ENCODE peak calls at places on chromosomes 13 and 19, in ten cellular contexts. E, M, U, Y, Z, B, K, C, W and R are unnamed samples.

GRCh38 chr13:26254583-26255102 is 714 bp downstream of the CDK8 start:
- DNase-seq in E (peak; percentile 61), M (peak; percentile 63), U (peak; percentile 68), Y (peak; percentile 62), Z (no peak), B (peak; percentile 65), K (peak; percentile 44), C (peak; percentile 47), W (no peak), R (peak; percentile 85)

GRCh38 chr13:53782400-53783030 is 753.9 kb downstream of the OLFM4 start:
- DNase-seq in E (peak; percentile 49), M (no peak), U (peak; percentile 78), Y (peak; percentile 26), Z (no peak), B (peak; percentile 17), K (no peak), C (peak; percentile 16), W (peak; percentile 7), R (no peak)

GRCh38 chr19:18137242-18137641 is 15.7 kb upstream of the PIK3R2 start:
- DNase-seq in E (no peak), M (no peak), U (no peak), Y (no peak), Z (no peak), B (no peak), K (no peak), C (no peak), W (no peak), R (no peak)

GRCh38 chr19:18322318-18322758 is 538 bp downstream of the LSM4 start:
- DNase-seq in E (no peak), M (peak; percentile 70), U (peak; percentile 81), Y (no peak), Z (no peak), B (peak; percentile 87), K (no peak), C (peak; percentile 78), W (no peak), R (peak; percentile 76)

GRCh38 chr13:113029487-113030258 is 60.7 kb downstream of the MCF2L start:
- DNase-seq in E (no peak), M (peak; percentile 87), U (peak; percentile 70), Y (peak; percentile 50), Z (no peak), B (peak; percentile 56), K (peak; percentile 65), C (peak; percentile 58), W (no peak), R (peak; percentile 81)

GRCh38 chr13:110565296-110565695 is 3.8 kb upstream of the RAB20 start:
- DNase-seq in E (no peak), M (no peak), U (no peak), Y (no peak), Z (no peak), B (no peak), K (no peak), C (no peak), W (no peak), R (no peak)

GRCh38 chr19:42140125-42140754 is 8.0 kb upstream of the POU2F2 start:
- DNase-seq in E (peak; percentile 58), M (no peak), U (peak; percentile 90), Y (peak; percentile 66), Z (no peak), B (peak; percentile 29), K (no peak), C (peak; percentile 85), W (no peak), R (no peak)

GRCh38 chr19:45216677-45217076 is 28.5 kb downstream of the EXOC3L2 start:
- DNase-seq in E (no peak), M (no peak), U (no peak), Y (no peak), Z (no peak), B (no peak), K (no peak), C (no peak), W (no peak), R (no peak)

GRCh38 chr13:77310161-77310560 is 16.7 kb downstream of the MYCBP2 start:
- DNase-seq in E (no peak), M (no peak), U (no peak), Y (no peak), Z (no peak), B (no peak), K (no peak), C (no peak), W (no peak), R (no peak)

GRCh38 chr13:110910013-110910890 is 4.6 kb downstream of the ANKRD10 start:
- DNase-seq in E (no peak), M (no peak), U (no peak), Y (no peak), Z (no peak), B (peak; percentile 65), K (no peak), C (no peak), W (no peak), R (no peak)

GRCh38 chr19:1843646-1844394 is 4.5 kb downstream of the REXO1 start:
- DNase-seq in E (no peak), M (peak; percentile 71), U (peak; percentile 38), Y (no peak), Z (no peak), B (no peak), K (no peak), C (no peak), W (no peak), R (no peak)

GRCh38 chr13:82614086-82614485 is 1268.2 kb downstream of the SLITRK1 start:
- DNase-seq in E (no peak), M (no peak), U (no peak), Y (no peak), Z (no peak), B (no peak), K (no peak), C (no peak), W (no peak), R (no peak)

GRCh38 chr13:71610876-71611275 is 256.1 kb downstream of the DACH1 start:
- DNase-seq in E (no peak), M (no peak), U (no peak), Y (no peak), Z (no peak), B (no peak), K (no peak), C (no peak), W (no peak), R (no peak)

GRCh38 chr13:98773921-98774320 is 21.4 kb upstream of the SLC15A1 start:
- DNase-seq in E (no peak), M (no peak), U (no peak), Y (no peak), Z (no peak), B (no peak), K (no peak), C (no peak), W (no peak), R (no peak)

GRCh38 chr13:22748866-22749586 is 431.8 kb upstream of the SGCG start:
- DNase-seq in E (no peak), M (no peak), U (no peak), Y (no peak), Z (no peak), B (no peak), K (no peak), C (no peak), W (no peak), R (no peak)

GRCh38 chr13:93325303-93326297 is 99.0 kb downstream of the GPC6 start:
- DNase-seq in E (no peak), M (no peak), U (no peak), Y (no peak), Z (no peak), B (no peak), K (no peak), C (no peak), W (no peak), R (no peak)

GRCh38 chr13:110880627-110881026 is 34.2 kb downstream of the ANKRD10 start:
- DNase-seq in E (no peak), M (no peak), U (no peak), Y (no peak), Z (no peak), B (no peak), K (no peak), C (no peak), W (no peak), R (no peak)

GRCh38 chr19:37594982-37595382 is 306 bp downstream of the ZNF540 start:
- DNase-seq in E (peak; percentile 64), M (peak; percentile 43), U (no peak), Y (peak; percentile 83), Z (peak; percentile 2), B (peak; percentile 68), K (peak; percentile 53), C (peak; percentile 45), W (no peak), R (peak; percentile 86)

GRCh38 chr19:10277795-10278583 is 7.1 kb downstream of the ICAM1 start:
- DNase-seq in E (no peak), M (no peak), U (no peak), Y (no peak), Z (no peak), B (no peak), K (no peak), C (no peak), W (no peak), R (no peak)

GRCh38 chr19:30649934-30650614 is 277.9 kb downstream of the ZNF536 start:
- DNase-seq in E (peak; percentile 64), M (peak; percentile 58), U (peak; percentile 68), Y (peak; percentile 41), Z (no peak), B (peak; percentile 25), K (no peak), C (peak; percentile 68), W (no peak), R (no peak)

GRCh38 chr13:70405266-70405665 is 297.0 kb upstream of the KLHL1 start:
- DNase-seq in E (no peak), M (no peak), U (no peak), Y (no peak), Z (no peak), B (no peak), K (no peak), C (no peak), W (no peak), R (no peak)

GRCh38 chr13:64029343-64030093 is 2613.9 kb upstream of the PCDH20 start:
- DNase-seq in E (no peak), M (no peak), U (no peak), Y (no peak), Z (no peak), B (no peak), K (no peak), C (no peak), W (no peak), R (peak; percentile 24)

GRCh38 chr19:16327911-16328823 is 3.5 kb downstream of the KLF2 start:
- DNase-seq in E (peak; percentile 48), M (no peak), U (no peak), Y (peak; percentile 67), Z (peak; percentile 69), B (peak; percentile 74), K (peak; percentile 28), C (peak; percentile 70), W (peak; percentile 75), R (peak; percentile 79)

GRCh38 chr19:43739419-43739818 is 15.3 kb downstream of the SMG9 start:
- DNase-seq in E (peak; percentile 25), M (no peak), U (no peak), Y (no peak), Z (no peak), B (peak; percentile 88), K (no peak), C (no peak), W (no peak), R (no peak)

GRCh38 chr19:3330047-3330446 is 36.3 kb upstream of the NFIC start:
- DNase-seq in E (no peak), M (no peak), U (no peak), Y (no peak), Z (no peak), B (no peak), K (no peak), C (no peak), W (no peak), R (no peak)

GRCh38 chr19:49767380-49767779 is 579 bp downstream of the AP2A1 start:
- DNase-seq in E (no peak), M (no peak), U (peak; percentile 59), Y (no peak), Z (no peak), B (no peak), K (no peak), C (peak; percentile 40), W (no peak), R (no peak)

GRCh38 chr19:13132471-13133166 is 14.6 kb downstream of the NACC1 start:
- DNase-seq in E (no peak), M (no peak), U (no peak), Y (no peak), Z (no peak), B (no peak), K (peak; percentile 45), C (peak; percentile 79), W (no peak), R (peak; percentile 86)